ENCODE peak calls at places on chromosomes 3 and 15, in eight cellular contexts. J is tibial artery, T is lower lobe of right lung, Z is psoas muscle, N is cardiac muscle cell, H is OCI-LY7, M is breast epithelium, R is adrenal gland. A is an unnamed sample.

GRCh38 chr3:156217674-156218352 is 97.4 kb downstream of the KCNAB1 start:
- DNase-seq in Z (no peak), N (no peak), M (no peak), J (no peak), R (no peak), T (no peak), H (no peak), A (no peak)

GRCh38 chr15:47750030-47750739 is 32.9 kb downstream of the SEMA6D start:
- DNase-seq in M (no peak), R (no peak), H (no peak), N (no peak), J (no peak), T (no peak), Z (no peak), A (no peak)

GRCh38 chr15:69955240-69955894 is 142.3 kb downstream of the TLE3 start:
- DNase-seq in N (no peak), J (no peak), Z (no peak), M (no peak), H (peak; percentile 10), R (no peak), T (no peak), A (no peak)

GRCh38 chr3:71184252-71184651 is 399.3 kb downstream of the FOXP1 start:
- DNase-seq in H (no peak), T (no peak), R (no peak), N (no peak), J (no peak), Z (no peak), M (no peak), A (no peak)

GRCh38 chr15:48974865-48975264 is 11.1 kb upstream of the SHC4 start:
- DNase-seq in N (peak; percentile 54), R (no peak), H (no peak), T (no peak), Z (no peak), J (no peak), M (no peak), A (no peak)

GRCh38 chr3:63046580-63046979 is 171.4 kb upstream of the CADPS start:
- DNase-seq in Z (no peak), H (no peak), J (no peak), N (no peak), R (no peak), T (no peak), M (no peak), A (no peak)

GRCh38 chr3:8538904-8539303 is 37.3 kb downstream of the LMCD1 start:
- DNase-seq in J (no peak), N (no peak), T (no peak), Z (no peak), H (no peak), R (no peak), M (no peak), A (no peak)

GRCh38 chr3:192957441-192957951 is 39.8 kb upstream of the MB21D2 start:
- DNase-seq in T (no peak), Z (peak; percentile 33), R (peak; percentile 70), M (no peak), H (no peak), J (peak; percentile 67), N (no peak), A (peak; percentile 25)

GRCh38 chr15:67839358-67839928 is 402 bp downstream of the RNU6-1 start:
- DNase-seq in M (no peak), Z (no peak), R (peak; percentile 74), H (peak; percentile 66), N (no peak), J (peak; percentile 65), T (no peak), A (no peak)

GRCh38 chr3:123412811-123413588 is 35.9 kb downstream of the ADCY5 start:
- DNase-seq in N (no peak), R (peak; percentile 67), T (no peak), J (peak; percentile 84), Z (no peak), M (no peak), H (no peak), A (peak; percentile 66)

GRCh38 chr3:192326656-192327055 is 400.7 kb downstream of the FGF12 start:
- DNase-seq in T (no peak), H (no peak), J (no peak), M (no peak), R (no peak), N (no peak), Z (no peak), A (no peak)

GRCh38 chr15:80710635-80711553 is 15.8 kb downstream of the ABHD17C start:
- DNase-seq in H (no peak), T (no peak), N (no peak), R (no peak), J (no peak), Z (no peak), M (no peak), A (no peak)

GRCh38 chr15:31080618-31081017 is 20.9 kb downstream of the TRPM1 start:
- DNase-seq in R (peak; percentile 58), M (no peak), N (peak; percentile 87), J (no peak), Z (peak; percentile 32), T (peak; percentile 79), H (peak; percentile 15), A (peak; percentile 68)

DNA sequence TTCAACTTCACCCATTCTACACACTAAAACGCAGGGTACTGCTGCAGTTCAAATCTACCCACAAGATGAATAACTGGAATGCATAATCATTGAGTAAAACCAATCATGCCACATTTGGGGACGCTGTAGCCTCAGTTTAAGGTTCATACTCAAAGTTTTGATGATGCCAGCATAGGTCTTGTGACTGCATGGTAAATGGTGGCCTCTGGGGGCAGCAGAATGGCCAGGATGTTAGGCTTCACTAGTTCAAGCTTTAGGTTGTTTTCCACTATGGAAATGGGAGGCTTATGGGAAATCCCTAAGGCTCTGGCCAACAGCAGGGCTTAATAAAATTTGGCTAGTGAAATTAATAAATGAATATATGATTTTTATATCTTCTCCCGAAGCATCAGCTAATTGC is 104.3 kb upstream of the TSC22D2 start:
- DNase-seq in R (no peak), N (no peak), H (peak; percentile 3), J (no peak), T (no peak), Z (no peak), M (no peak), A (no peak)
- TF ChIP-seq CTCF in R (peak; percentile 30), N (peak; percentile 26), H (peak; percentile 60), J (no peak), T (peak; percentile 26), Z (no peak), M (peak; percentile 16), A (peak; percentile 32)

GRCh38 chr15:54206586-54207321 is 228.5 kb downstream of the UNC13C start:
- DNase-seq in Z (no peak), J (no peak), M (no peak), R (no peak), T (no peak), H (no peak), N (no peak), A (no peak)

GRCh38 chr15:54212635-54213034 is 234.4 kb downstream of the UNC13C start:
- DNase-seq in M (no peak), T (no peak), H (no peak), N (no peak), R (no peak), Z (no peak), J (no peak), A (no peak)

DNA sequence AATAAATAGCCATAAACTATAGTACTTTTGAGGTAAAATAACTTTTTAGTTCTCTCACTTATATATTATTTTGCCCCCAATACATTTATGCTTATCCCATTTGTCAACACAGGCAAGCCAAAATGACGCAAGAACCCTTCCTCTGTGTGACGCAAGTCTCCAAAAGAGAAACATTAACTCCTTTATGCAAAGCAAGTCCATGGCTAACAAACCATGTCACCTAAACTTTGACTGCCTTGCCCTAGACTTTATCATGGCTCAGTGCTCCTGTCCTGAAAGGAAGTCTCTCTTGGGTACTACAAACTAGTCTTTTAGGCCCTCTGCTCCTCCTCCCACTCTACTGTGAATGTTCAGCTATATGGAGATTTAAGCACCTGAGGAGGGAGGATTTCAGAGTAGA is 230.5 kb downstream of the UNC13C start:
- DNase-seq in T (no peak), Z (no peak), J (no peak), N (no peak), M (no peak), R (no peak), H (no peak), A (no peak)
- H3K4me1 ChIP-seq in T (no peaks in the 10 kb centered on the region), Z (no peaks in the 10 kb centered on the region), J (no peaks in the 10 kb centered on the region), N (no peaks in the 10 kb centered on the region), M (no peaks in the 10 kb centered on the region), R (no peaks in the 10 kb centered on the region), H (no peaks in the 10 kb centered on the region), A (no peaks in the 10 kb centered on the region)

DNA sequence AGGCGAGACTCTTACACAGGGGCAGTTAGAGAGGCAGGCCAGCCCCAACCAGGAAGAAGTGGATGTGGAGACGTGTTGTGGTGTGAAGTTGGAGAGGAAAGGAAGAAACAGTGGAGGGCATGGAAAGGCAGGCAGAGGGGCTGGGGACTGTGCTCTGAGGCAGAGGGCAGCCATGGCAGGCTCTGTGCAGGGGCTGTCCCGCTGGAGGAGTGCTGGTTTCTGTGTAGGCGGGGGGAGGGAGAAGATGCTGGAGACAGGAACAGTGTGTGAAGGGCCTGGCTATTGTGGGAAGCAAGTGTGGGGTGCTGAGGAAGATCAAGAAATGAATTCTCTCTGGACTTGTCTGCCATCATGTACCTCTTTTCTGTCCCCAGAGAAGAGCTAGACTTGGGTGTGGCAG is 21.0 kb downstream of the SNAPC5 start:
- DNase-seq in J (no peak), Z (no peak), N (no peak), R (no peak), M (no peak), T (no peak), H (no peak), A (no peak)
- H3K27ac ChIP-seq in J (no peak overlapping the region), Z (no peak overlapping the region), N (no peak overlapping the region), R (no peak overlapping the region), M (no peak overlapping the region), T (no peak overlapping the region), H (no peak overlapping the region), A (no peak overlapping the region)

DNA sequence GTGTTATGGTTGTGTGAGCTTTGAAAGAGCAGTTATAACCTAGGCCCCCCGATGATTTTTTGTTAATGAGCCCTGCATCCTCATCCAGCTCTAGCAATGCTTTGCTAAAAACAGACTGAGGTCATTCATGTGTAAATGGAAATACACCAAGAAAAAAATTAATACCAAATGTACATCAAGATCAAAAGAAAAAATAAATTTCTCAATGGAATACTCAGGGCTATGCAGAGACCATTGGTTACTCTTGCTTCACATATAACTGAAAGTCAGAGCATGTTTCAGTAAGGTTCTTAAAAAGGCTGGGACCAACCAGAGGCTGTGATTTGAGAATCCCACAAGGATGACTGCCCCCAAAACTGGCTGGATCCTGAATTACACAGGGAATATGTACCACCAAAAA is 48.0 kb downstream of the ARHGAP31 start:
- DNase-seq in N (no peak), T (no peak), R (no peak), J (no peak), Z (no peak), H (no peak), M (no peak), A (no peak)
- TF ChIP-seq CTCF in N (no peak), T (no peak), R (no peak), J (no peak), Z (no peak), H (no peak), M (no peak), A (no peak)

A was measured in left ventricle myocardium inferior.